ENCODE peak calls at places on chromosome 1, in eight cellular contexts. M is transverse colon; B is effector memory CD4-positive, alpha-beta T cell; P is fibroblast of lung; Z is thoracic aorta; L is right cardiac atrium; K is endodermal cell; Y is heart right ventricle. E is an unnamed sample.

GRCh38 chr1:153025797-153026196 is 5.2 kb upstream of the SPRR1B start:
- DNase-seq in M (no peak), B (no peak), P (no peak), Z (no peak), L (no peak), K (no peak), Y (no peak), E (no peak)

GRCh38 chr1:153485880-153486279 is 25.4 kb upstream of the S100A7 start:
- DNase-seq in M (no peak), B (no peak), P (peak; percentile 64), Z (no peak), L (no peak), K (peak; percentile 40), Y (no peak), E (no peak)

GRCh38 chr1:202850593-202851362 is 38.2 kb downstream of the RABIF start:
- DNase-seq in M (no peak), B (no peak), P (no peak), Z (no peak), L (peak; percentile 72), K (no peak), Y (no peak), E (no peak)

GRCh38 chr1:196136396-196136795 is 471.8 kb downstream of the KCNT2 start:
- DNase-seq in M (no peak), B (no peak), P (peak; percentile 35), Z (no peak), L (no peak), K (no peak), Y (no peak), E (no peak)

GRCh38 chr1:160910351-160910750 is 25.4 kb upstream of the ITLN1 start:
- DNase-seq in M (no peak), B (no peak), P (no peak), Z (no peak), L (no peak), K (peak; percentile 44), Y (no peak), E (no peak)

GRCh38 chr1:77143529-77144121 is 75.6 kb downstream of the PIGK start:
- DNase-seq in M (no peak), B (no peak), P (no peak), Z (no peak), L (no peak), K (no peak), Y (no peak), E (no peak)

GRCh38 chr1:59856725-59857338 is 42.1 kb downstream of the HOOK1 start:
- DNase-seq in M (peak; percentile 61), B (no peak), P (no peak), Z (no peak), L (no peak), K (peak; percentile 58), Y (no peak), E (no peak)

GRCh38 chr1:223233019-223233409 is 90.0 kb upstream of the TLR5 start:
- DNase-seq in M (no peak), B (no peak), P (no peak), Z (no peak), L (no peak), K (peak; percentile 59), Y (no peak), E (no peak)

GRCh38 chr1:198829948-198830347 is 191.1 kb downstream of the PTPRC start:
- DNase-seq in M (no peak), B (no peak), P (peak; percentile 40), Z (no peak), L (no peak), K (peak; percentile 66), Y (no peak), E (no peak)

GRCh38 chr1:234226819-234227165 is 146.5 kb upstream of the COA6 start:
- DNase-seq in M (no peak), B (no peak), P (no peak), Z (no peak), L (no peak), K (peak; percentile 52), Y (no peak), E (no peak)

GRCh38 chr1:66450043-66450514 is 83.9 kb upstream of the SGIP1 start:
- DNase-seq in M (no peak), B (no peak), P (no peak), Z (no peak), L (no peak), K (no peak), Y (no peak), E (no peak)

GRCh38 chr1:19793360-19794046 is 6.2 kb downstream of the TMCO4 start:
- DNase-seq in M (no peak), B (no peak), P (no peak), Z (no peak), L (no peak), K (no peak), Y (no peak), E (no peak)

GRCh38 chr1:247113733-247114271 is 9.6 kb upstream of the ZNF669 start:
- DNase-seq in M (no peak), B (no peak), P (no peak), Z (no peak), L (peak; percentile 36), K (no peak), Y (no peak), E (no peak)

GRCh38 chr1:247113094-247113497 is 8.9 kb upstream of the ZNF669 start:
- DNase-seq in M (no peak), B (no peak), P (peak; percentile 58), Z (no peak), L (no peak), K (peak; percentile 61), Y (peak; percentile 16), E (peak; percentile 54)

GRCh38 chr1:247111636-247112478 is 7.7 kb upstream of the ZNF669 start:
- DNase-seq in M (peak; percentile 69), B (no peak), P (peak; percentile 63), Z (no peak), L (peak; percentile 93), K (peak; percentile 80), Y (peak; percentile 80), E (peak; percentile 91)

GRCh38 chr1:247111259-247111635 is 7.1 kb upstream of the ZNF669 start:
- DNase-seq in M (no peak), B (no peak), P (no peak), Z (no peak), L (peak; percentile 55), K (no peak), Y (peak; percentile 39), E (peak; percentile 89)

GRCh38 chr1:247112479-247112781 is 8.3 kb upstream of the ZNF669 start:
- DNase-seq in M (no peak), B (no peak), P (no peak), Z (no peak), L (peak; percentile 67), K (no peak), Y (no peak), E (no peak)
- H3K4me3 ChIP-seq in M (peak overlapping the region; percentile 86), B (no peak overlapping the region), P (no peak overlapping the region), Z (peak overlapping the region; percentile 96), L (peak overlapping the region; percentile 75), K (peak overlapping the region; percentile 78), Y (peak overlapping the region; percentile 67), E (peak overlapping the region; percentile 68)

GRCh38 chr1:156657161-156657970 is 15.4 kb downstream of the BCAN start:
- DNase-seq in M (peak; percentile 83), B (peak; percentile 53), P (peak; percentile 30), Z (peak; percentile 38), L (peak; percentile 92), K (peak; percentile 93), Y (peak; percentile 86), E (peak; percentile 95)
- H3K27me3 ChIP-seq in M (peaks cover 3% of the 10 kb centered on the region), B (peaks cover 14% of the 10 kb centered on the region), P (peaks cover 16% of the 10 kb centered on the region), Z (no peaks in the 10 kb centered on the region), L (no peaks in the 10 kb centered on the region), K (peaks cover 73% of the 10 kb centered on the region), Y (peaks cover 46% of the 10 kb centered on the region), E (peaks cover 51% of the 10 kb centered on the region)

GRCh38 chr1:58749646-58750045 is 34.2 kb downstream of the JUN start:
- DNase-seq in M (no peak), B (no peak), P (no peak), Z (no peak), L (no peak), K (no peak), Y (no peak), E (no peak)

GRCh38 chr1:58753431-58753866 is 30.4 kb downstream of the JUN start:
- DNase-seq in M (no peak), B (no peak), P (no peak), Z (no peak), L (no peak), K (no peak), Y (no peak), E (no peak)

GRCh38 chr1:58754056-58754613 is 29.7 kb downstream of the JUN start:
- DNase-seq in M (no peak), B (no peak), P (peak; percentile 20), Z (no peak), L (no peak), K (no peak), Y (no peak), E (no peak)

GRCh38 chr1:58754683-58755467 is 29.0 kb downstream of the JUN start:
- DNase-seq in M (no peak), B (peak; percentile 9), P (no peak), Z (no peak), L (peak; percentile 53), K (no peak), Y (no peak), E (no peak)

DNA sequence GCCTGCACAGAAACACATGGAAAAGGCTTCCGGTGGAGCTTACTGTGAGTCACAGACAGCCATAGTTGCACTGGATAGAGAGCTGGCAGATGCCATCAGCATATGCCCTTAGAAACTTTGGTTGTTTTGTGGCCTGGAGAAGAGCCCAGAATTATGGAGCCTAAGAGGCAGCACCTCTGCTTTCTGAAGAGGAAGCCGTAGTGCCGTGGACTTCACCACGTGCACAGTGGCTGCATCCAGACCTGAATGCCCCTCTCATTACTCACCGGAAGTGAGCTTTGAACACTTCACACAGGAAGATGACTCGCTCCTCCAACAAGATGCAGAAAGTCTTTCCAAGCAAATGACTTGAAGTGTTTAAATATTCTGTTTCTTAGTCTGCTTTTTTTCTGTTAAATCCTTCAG is 28.4 kb downstream of the JUN start:
- DNase-seq in M (peak; percentile 51), B (peak; percentile 43), P (peak; percentile 100), Z (peak; percentile 68), L (no peak), K (no peak), Y (peak; percentile 36), E (no peak)
- H3K4me3 ChIP-seq in M (no peak overlapping the region), B (peak overlapping the region; percentile 16), P (no peak overlapping the region), Z (peak overlapping the region; percentile 0), L (no peak overlapping the region), K (no peak overlapping the region), Y (peak overlapping the region; percentile 3), E (no peak overlapping the region)

DNA sequence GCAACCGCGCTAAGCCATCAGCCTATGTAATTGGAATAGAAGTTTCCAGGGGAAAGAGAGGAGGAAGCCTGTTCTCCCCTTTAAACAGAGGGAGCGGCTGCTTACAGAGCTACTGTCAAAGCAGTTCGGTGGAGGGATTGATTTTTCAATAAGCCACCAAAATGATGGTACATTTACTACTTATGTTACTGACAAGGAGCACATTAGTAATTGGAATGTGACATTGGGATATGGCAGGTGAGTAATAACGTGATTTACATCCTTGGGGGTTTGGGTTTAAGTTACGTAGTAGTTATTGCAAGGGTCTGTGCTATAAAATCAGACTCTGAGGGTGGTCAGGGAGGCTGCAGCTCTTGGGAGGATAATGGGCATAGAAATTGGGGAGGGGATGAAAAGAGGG is 257.3 kb downstream of the KAZN start:
- DNase-seq in M (no peak), B (no peak), P (no peak), Z (no peak), L (no peak), K (no peak), Y (no peak), E (no peak)
- H3K27me3 ChIP-seq in M (no peaks in the 10 kb centered on the region), B (no peaks in the 10 kb centered on the region), P (peaks cover 7% of the 10 kb centered on the region), Z (no peaks in the 10 kb centered on the region), L (no peaks in the 10 kb centered on the region), K (no peaks in the 10 kb centered on the region), Y (peaks cover 40% of the 10 kb centered on the region), E (no peaks in the 10 kb centered on the region)

E was measured in H7.